ENCODE peak calls at places on chromosomes 12 and 14, in eight cellular contexts. U is H7, B is GM12878, D is neural crest cell, Y is T-helper 1 cell, M is HT-29, V is hypothalamus, J is T-helper 2 cell. R is an unnamed sample.
A peak's percentile ranks its signal among the peaks of the same experiment; 100 is the strongest.

GRCh38 chr12:96190403-96191170 is 3.6 kb upstream of the ELK3 start:
- DNase-seq in D (no peak), J (no peak), M (no peak), U (no peak), V (no peak), B (no peak), Y (no peak), R (no peak)

GRCh38 chr14:103220982-103221641 is 97.9 kb downstream of the TNFAIP2 start:
- DNase-seq in Y (no peak), D (no peak), M (no peak), V (no peak), U (peak; percentile 56), B (no peak), J (no peak), R (no peak)

GRCh38 chr14:25833341-25834121 is 764.3 kb downstream of the NOVA1 start:
- DNase-seq in Y (no peak), V (peak; percentile 3), D (peak; percentile 41), B (no peak), M (peak; percentile 54), J (no peak), U (peak; percentile 25), R (peak; percentile 61)

GRCh38 chr12:111368291-111368683 is 608 bp downstream of the PHETA1 start:
- DNase-seq in Y (no peak), D (peak; percentile 14), U (no peak), M (peak; percentile 23), J (no peak), B (no peak), V (no peak), R (no peak)

GRCh38 chr14:81517798-81518398 is 15.8 kb downstream of the SEL1L start:
- DNase-seq in J (no peak), V (no peak), M (no peak), B (no peak), Y (no peak), D (no peak), U (no peak), R (no peak)

GRCh38 chr14:76919811-76920571 is 93.8 kb downstream of the LRRC74A start:
- DNase-seq in Y (no peak), U (peak; percentile 67), M (peak; percentile 31), V (no peak), J (no peak), D (no peak), B (no peak), R (no peak)

GRCh38 chr12:89709994-89710872 is 1.6 kb upstream of the ATP2B1 start:
- DNase-seq in M (no peak), V (no peak), Y (peak; percentile 6), U (no peak), D (peak; percentile 61), J (peak; percentile 14), B (no peak), R (peak; percentile 71)

GRCh38 chr14:32601908-32602307 is 272.8 kb downstream of the AKAP6 start:
- DNase-seq in Y (no peak), M (no peak), V (no peak), J (no peak), U (no peak), D (no peak), B (no peak), R (no peak)

GRCh38 chr12:54415223-54415929 is 3.7 kb downstream of the ITGA5 start:
- DNase-seq in U (no peak), V (no peak), M (no peak), D (no peak), Y (no peak), J (no peak), B (no peak), R (no peak)